ENCODE peak calls at places on chromosomes 13 and 19, in nine cellular contexts. D is lower lobe of right lung, U is breast epithelium, T is right cardiac atrium, I is cardiac muscle cell, A is Panc1, E is tibial nerve, O is left ventricle myocardium inferior, F is mesendoderm. K is an unnamed sample.
A peak's percentile ranks its signal among the peaks of the same experiment; 100 is the strongest.

GRCh38 chr19:45691516-45692186 is at the start of gene SNRPD2:
- DNase-seq in D (peak; percentile 93), U (peak; percentile 94), T (peak; percentile 93), I (peak; percentile 97), A (peak; percentile 78), E (peak; percentile 93), O (peak; percentile 91), F (peak; percentile 98), K (peak; percentile 96)

GRCh38 chr13:112705286-112705685 is 15.4 kb downstream of the ATP11A start:
- DNase-seq in D (no peak), U (no peak), T (no peak), I (no peak), A (no peak), E (no peak), O (no peak), F (no peak), K (peak; percentile 64)

GRCh38 chr19:3520166-3521103 is 14.3 kb downstream of the FZR1 start:
- DNase-seq in D (no peak), U (peak; percentile 78), T (no peak), I (no peak), A (no peak), E (no peak), O (no peak), F (peak; percentile 60), K (no peak)

GRCh38 chr19:41541990-41542584 is 33.9 kb upstream of the CEACAM21 start:
- DNase-seq in D (peak; percentile 83), U (no peak), T (peak; percentile 51), I (peak; percentile 58), A (no peak), E (peak; percentile 67), O (peak; percentile 56), F (peak; percentile 67), K (peak; percentile 92)

GRCh38 chr19:4362871-4363545 is 19.6 kb downstream of the MPND start:
- DNase-seq in D (no peak), U (no peak), T (no peak), I (no peak), A (no peak), E (no peak), O (no peak), F (peak; percentile 44), K (peak; percentile 74)

GRCh38 chr19:862529-863304 is 3.3 kb downstream of the CFD start:
- DNase-seq in D (peak; percentile 86), U (peak; percentile 67), T (peak; percentile 70), I (peak; percentile 61), A (no peak), E (peak; percentile 64), O (no peak), F (peak; percentile 86), K (peak; percentile 92)

GRCh38 chr13:28536371-28536770 is 41.4 kb upstream of the FLT1 start:
- DNase-seq in D (no peak), U (no peak), T (no peak), I (no peak), A (no peak), E (no peak), O (no peak), F (no peak), K (no peak)

GRCh38 chr19:51702754-51703654 is 9.9 kb downstream of the SPACA6 start:
- DNase-seq in D (peak; percentile 64), U (peak; percentile 74), T (no peak), I (no peak), A (no peak), E (peak; percentile 32), O (no peak), F (peak; percentile 91), K (peak; percentile 83)

GRCh38 chr19:54017266-54017665 is 25.8 kb downstream of the CACNG6 start:
- DNase-seq in D (no peak), U (no peak), T (no peak), I (peak; percentile 94), A (no peak), E (no peak), O (no peak), F (peak; percentile 70), K (no peak)

GRCh38 chr13:48412881-48413351 is at the start of gene LPAR6:
- DNase-seq in D (no peak), U (no peak), T (no peak), I (peak; percentile 87), A (no peak), E (peak; percentile 48), O (no peak), F (peak; percentile 81), K (no peak)

GRCh38 chr13:106858910-106859309 is 291.0 kb upstream of the ARGLU1 start:
- DNase-seq in D (no peak), U (no peak), T (no peak), I (no peak), A (no peak), E (no peak), O (no peak), F (peak; percentile 79), K (no peak)

GRCh38 chr13:79966502-79966901 is 374.4 kb downstream of the SPRY2 start:
- DNase-seq in D (no peak), U (no peak), T (no peak), I (no peak), A (no peak), E (no peak), O (no peak), F (peak; percentile 79), K (no peak)

GRCh38 chr13:35765387-35765786 is 288.9 kb upstream of the MAB21L1 start:
- DNase-seq in D (no peak), U (no peak), T (no peak), I (no peak), A (no peak), E (no peak), O (no peak), F (peak; percentile 56), K (no peak)
- H3K4me1 ChIP-seq in D (no peaks in the 10 kb centered on the region), U (no peaks in the 10 kb centered on the region), T (no peaks in the 10 kb centered on the region), I (no peaks in the 10 kb centered on the region), A (no peaks in the 10 kb centered on the region), E (no peaks in the 10 kb centered on the region), O (peaks cover 13% of the 10 kb centered on the region), F (peaks cover 10% of the 10 kb centered on the region), K (no peaks in the 10 kb centered on the region)

GRCh38 chr19:8577741-8578140 is 499 bp upstream of the MYO1F start:
- DNase-seq in D (no peak), U (no peak), T (no peak), I (no peak), A (no peak), E (no peak), O (no peak), F (no peak), K (no peak)
- H3K4me1 ChIP-seq in D (peaks cover 48% of the 10 kb centered on the region), U (no peaks in the 10 kb centered on the region), T (no peaks in the 10 kb centered on the region), I (no peaks in the 10 kb centered on the region), A (no peaks in the 10 kb centered on the region), E (peaks cover 25% of the 10 kb centered on the region), O (peaks cover 24% of the 10 kb centered on the region), F (peaks cover 4% of the 10 kb centered on the region), K (peaks cover 34% of the 10 kb centered on the region)

GRCh38 chr13:71874490-71874889 is 7.5 kb upstream of the DACH1 start:
- DNase-seq in D (no peak), U (no peak), T (no peak), I (no peak), A (no peak), E (no peak), O (no peak), F (no peak), K (no peak)
- H3K4me1 ChIP-seq in D (peaks cover 4% of the 10 kb centered on the region), U (no peaks in the 10 kb centered on the region), T (peaks cover 1% of the 10 kb centered on the region), I (peaks cover 5% of the 10 kb centered on the region), A (no peaks in the 10 kb centered on the region), E (no peaks in the 10 kb centered on the region), O (peaks cover 4% of the 10 kb centered on the region), F (peaks cover 3% of the 10 kb centered on the region), K (no peaks in the 10 kb centered on the region)

GRCh38 chr19:12785431-12786011 is 5.8 kb upstream of the JUNB start:
- DNase-seq in D (peak; percentile 62), U (no peak), T (no peak), I (no peak), A (no peak), E (no peak), O (no peak), F (no peak), K (peak; percentile 82)

GRCh38 chr19:12787458-12787857 is 3.8 kb upstream of the JUNB start:
- DNase-seq in D (no peak), U (no peak), T (no peak), I (no peak), A (no peak), E (no peak), O (no peak), F (no peak), K (no peak)

GRCh38 chr19:12786950-12787349 is 4.3 kb upstream of the JUNB start:
- DNase-seq in D (no peak), U (no peak), T (no peak), I (no peak), A (no peak), E (no peak), O (no peak), F (no peak), K (no peak)

GRCh38 chr19:12784871-12785430 is 6.3 kb upstream of the JUNB start:
- DNase-seq in D (no peak), U (no peak), T (peak; percentile 29), I (peak; percentile 21), A (no peak), E (no peak), O (no peak), F (no peak), K (no peak)

DNA sequence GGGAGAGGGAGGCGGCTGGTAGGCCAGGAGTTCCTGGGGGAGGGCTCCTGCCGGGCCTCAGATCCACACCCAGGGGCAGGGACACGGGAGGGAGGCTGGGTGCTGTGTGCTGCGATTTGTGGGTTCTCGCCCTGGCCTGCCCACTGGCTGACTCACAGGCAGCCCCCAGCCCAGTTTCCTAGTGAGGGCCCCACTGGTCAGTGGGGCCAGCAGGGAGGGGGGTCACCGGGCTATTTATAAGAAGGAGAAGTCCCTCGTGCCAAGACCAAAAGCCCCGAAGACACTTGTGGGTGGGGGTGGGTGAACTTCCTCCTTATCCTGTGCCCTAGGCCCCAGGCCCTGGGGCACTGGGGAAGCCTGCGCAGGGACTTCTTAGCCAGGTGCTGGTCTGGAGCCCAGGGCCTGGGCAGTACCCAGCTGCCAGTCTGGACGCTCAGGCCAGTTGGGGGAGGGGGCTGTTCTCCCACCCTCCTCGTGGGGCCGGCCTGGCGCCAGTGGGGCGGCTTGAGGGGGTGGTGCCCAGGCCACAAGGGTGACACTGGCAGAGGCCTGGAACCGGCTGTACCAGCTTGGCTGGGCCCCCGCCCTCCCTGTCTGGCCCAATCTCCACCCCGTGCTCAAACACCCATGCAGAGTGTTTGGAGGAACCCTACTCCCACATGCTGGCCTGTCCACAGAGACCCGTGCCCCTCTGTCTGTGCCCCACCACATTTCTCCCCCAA is 5.0 kb upstream of the JUNB start:
- DNase-seq in D (peak; percentile 94), U (peak; percentile 82), T (peak; percentile 66), I (no peak), A (no peak), E (no peak), O (peak; percentile 63), F (no peak), K (peak; percentile 92)
- H3K4me1 ChIP-seq in D (peaks cover 79% of the 10 kb centered on the region), U (peaks cover 44% of the 10 kb centered on the region), T (peaks cover 5% of the 10 kb centered on the region), I (peaks cover 38% of the 10 kb centered on the region), A (peaks cover 59% of the 10 kb centered on the region), E (peaks cover 68% of the 10 kb centered on the region), O (peaks cover 92% of the 10 kb centered on the region), F (peaks cover 21% of the 10 kb centered on the region), K (peaks cover 63% of the 10 kb centered on the region)